ENCODE peak calls at places on chromosomes 3 and 15, in nine cellular contexts. E is neural progenitor cell, A is NCI-H1694, G is nephron progenitor cell, U is RWPE1, H is HT-29, Z is AG20443, O is fibroblast of pulmonary artery, M is kidney epithelial cell. Q is an unnamed sample.

GRCh38 chr3:56923546-56924224 is 121.9 kb upstream of the ARHGEF3 start:
- DNase-seq in G (no peak), O (peak; percentile 90), Z (peak; percentile 23), U (peak; percentile 38), A (no peak), E (no peak), H (peak; percentile 84), M (peak; percentile 43), Q (peak; percentile 24)

GRCh38 chr15:55802600-55803376 is 59.8 kb upstream of the PRTG start:
- DNase-seq in H (no peak), Z (no peak), A (no peak), E (peak; percentile 30), M (no peak), U (no peak), O (no peak), G (no peak), Q (no peak)

GRCh38 chr3:39154323-39155021 is 1.1 kb upstream of the CSRNP1 start:
- DNase-seq in E (peak; percentile 74), M (no peak), A (no peak), Z (no peak), U (no peak), H (no peak), O (no peak), G (peak; percentile 49), Q (no peak)

GRCh38 chr3:45688194-45688881 is 858 bp upstream of the SACM1L start:
- DNase-seq in U (peak; percentile 17), Z (no peak), O (no peak), E (peak; percentile 81), M (no peak), A (peak; percentile 14), H (peak; percentile 30), G (peak; percentile 57), Q (no peak)

GRCh38 chr15:32636410-32636809 is 5.1 kb upstream of the SCG5 start:
- DNase-seq in O (no peak), G (no peak), E (no peak), A (no peak), U (no peak), H (no peak), M (no peak), Z (no peak), Q (no peak)

GRCh38 chr15:100668321-100668690 is 65.9 kb downstream of the ASB7 start:
- DNase-seq in M (no peak), Z (no peak), H (no peak), U (no peak), G (no peak), A (no peak), E (no peak), O (no peak), Q (no peak)

GRCh38 chr15:65249641-65250040 is 37.0 kb downstream of the PARP16 start:
- DNase-seq in Z (no peak), G (no peak), A (no peak), O (no peak), E (no peak), U (no peak), M (no peak), H (no peak), Q (no peak)

GRCh38 chr3:104596551-104596950 is 770.2 kb upstream of the ALCAM start:
- DNase-seq in G (peak; percentile 8), Z (peak; percentile 26), U (peak; percentile 25), M (peak; percentile 34), O (peak; percentile 75), E (peak; percentile 69), H (peak; percentile 63), A (peak; percentile 49), Q (peak; percentile 37)

GRCh38 chr15:59281699-59282098 is 75.1 kb downstream of the LDHAL6B start:
- DNase-seq in Z (no peak), A (no peak), H (no peak), O (no peak), E (no peak), G (no peak), M (no peak), U (no peak), Q (no peak)

GRCh38 chr15:90598053-90598577 is 68.4 kb downstream of the CRTC3 start:
- DNase-seq in M (no peak), U (no peak), A (no peak), H (peak; percentile 80), Z (no peak), O (peak; percentile 16), G (no peak), E (peak; percentile 40), Q (peak; percentile 6)

GRCh38 chr3:52490938-52491526 is 4.1 kb upstream of the STAB1 start:
- DNase-seq in G (no peak), E (no peak), A (no peak), M (no peak), H (no peak), U (no peak), Z (no peak), O (peak; percentile 87), Q (no peak)

GRCh38 chr15:63312286-63312685 is 34.9 kb downstream of the APH1B start:
- DNase-seq in G (no peak), Z (no peak), U (no peak), E (no peak), A (no peak), M (no peak), O (no peak), H (no peak), Q (no peak)

GRCh38 chr3:73461582-73461981 is 163.2 kb downstream of the PDZRN3 start:
- DNase-seq in H (no peak), Z (peak; percentile 47), M (no peak), E (no peak), O (peak; percentile 34), U (no peak), A (no peak), G (no peak), Q (peak; percentile 57)

GRCh38 chr3:101084404-101084803 is 91.2 kb upstream of the ABI3BP start:
- DNase-seq in H (no peak), A (no peak), E (no peak), M (no peak), G (no peak), O (no peak), U (no peak), Z (no peak), Q (peak; percentile 30)

GRCh38 chr3:113746069-113746954 is at the start of gene NAA50:
- DNase-seq in U (peak; percentile 90), Z (peak; percentile 96), H (peak; percentile 98), E (peak; percentile 96), A (peak; percentile 95), M (no peak), G (peak; percentile 94), O (peak; percentile 97), Q (peak; percentile 95)

GRCh38 chr3:168249539-168250414 is 154.1 kb upstream of the GOLIM4 start:
- DNase-seq in A (peak; percentile 29), O (peak; percentile 69), E (peak; percentile 96), M (peak; percentile 23), Z (peak; percentile 74), H (no peak), U (peak; percentile 48), G (peak; percentile 90), Q (peak; percentile 67)

GRCh38 chr3:21421096-21421495 is 329.9 kb downstream of the ZNF385D start:
- DNase-seq in A (no peak), U (no peak), Z (no peak), G (no peak), E (peak; percentile 10), M (no peak), H (no peak), O (no peak), Q (no peak)

GRCh38 chr15:92166751-92167412 is 226.8 kb upstream of the ST8SIA2 start:
- DNase-seq in M (no peak), Z (no peak), H (peak; percentile 44), U (no peak), E (no peak), O (no peak), A (no peak), G (no peak), Q (no peak)

GRCh38 chr15:48475600-48476395 is 144.6 kb downstream of the DUT start:
- DNase-seq in G (no peak), U (no peak), O (no peak), M (no peak), H (no peak), E (no peak), Z (no peak), A (no peak), Q (peak; percentile 35)

GRCh38 chr3:128009952-128010846 is 42.0 kb upstream of the SEC61A1 start:
- DNase-seq in E (no peak), M (no peak), Z (peak; percentile 73), U (no peak), O (peak; percentile 74), H (no peak), A (no peak), G (no peak), Q (peak; percentile 92)